ENCODE peak calls at places on chromosomes 6 and 20, in five cellular contexts. One of them, this sample, is unnamed.

GRCh38 chr6:106026748-106027147 is 59.4 kb upstream of the PRDM1 start:
- DNase-seq in T-helper 1 cell: no peak
- DNase-seq in M059J: no peak
- DNase-seq in T follicular helper cell: no peak
- DNase-seq in Kasumi-1: no peak
- DNase-seq in this sample: no peak

GRCh38 chr20:51528263-51529026 is 14.1 kb downstream of the NFATC2 start:
- DNase-seq in T-helper 1 cell: peak
- DNase-seq in M059J: no peak
- DNase-seq in T follicular helper cell: no peak
- DNase-seq in Kasumi-1: no peak
- DNase-seq in this sample: no peak

GRCh38 chr6:142242269-142242668 is 59.5 kb upstream of the ADGRG6 start:
- DNase-seq in T-helper 1 cell: no peak
- DNase-seq in M059J: peak
- DNase-seq in T follicular helper cell: no peak
- DNase-seq in Kasumi-1: no peak
- DNase-seq in this sample: no peak

GRCh38 chr6:108958900-108959770 is 110.9 kb downstream of the ARMC2 start:
- DNase-seq in T-helper 1 cell: no peak
- DNase-seq in M059J: no peak
- DNase-seq in T follicular helper cell: no peak
- DNase-seq in Kasumi-1: peak
- DNase-seq in this sample: no peak

GRCh38 chr6:43952746-43953145 is 174.5 kb downstream of the MRPL14 start:
- DNase-seq in T-helper 1 cell: no peak
- DNase-seq in M059J: no peak
- DNase-seq in T follicular helper cell: no peak
- DNase-seq in Kasumi-1: no peak
- DNase-seq in this sample: no peak

GRCh38 chr6:113560908-113561307 is 296.2 kb upstream of the MARCKS start:
- DNase-seq in T-helper 1 cell: no peak
- DNase-seq in M059J: peak
- DNase-seq in T follicular helper cell: no peak
- DNase-seq in Kasumi-1: no peak
- DNase-seq in this sample: peak

GRCh38 chr20:53495357-53495756 is 98.3 kb downstream of the ZNF217 start:
- DNase-seq in T-helper 1 cell: no peak
- DNase-seq in M059J: no peak
- DNase-seq in T follicular helper cell: no peak
- DNase-seq in Kasumi-1: no peak
- DNase-seq in this sample: no peak

GRCh38 chr6:32882879-32883250 is 28.9 kb downstream of the PSMB9 start:
- DNase-seq in T-helper 1 cell: no peak
- DNase-seq in M059J: peak
- DNase-seq in T follicular helper cell: no peak
- DNase-seq in Kasumi-1: no peak
- DNase-seq in this sample: no peak

GRCh38 chr20:33490023-33490933 is at the start of gene CBFA2T2:
- DNase-seq in T-helper 1 cell: peak
- DNase-seq in M059J: peak
- DNase-seq in T follicular helper cell: no peak
- DNase-seq in Kasumi-1: peak
- DNase-seq in this sample: no peak

GRCh38 chr20:25038103-25038410 is 19.9 kb downstream of the ACSS1 start:
- DNase-seq in T-helper 1 cell: no peak
- DNase-seq in M059J: peak
- DNase-seq in T follicular helper cell: no peak
- DNase-seq in Kasumi-1: no peak
- DNase-seq in this sample: no peak